ENCODE peak calls at places on chromosome X, in nine cellular contexts. Q is cardiac muscle cell; J is osteocyte; E is naive thymus-derived CD8-positive, alpha-beta T cell; G is cerebellum; V is globus pallidus; A is AG09319; D is Right ventricle myocardium superior; S is Right ventricle myocardium inferior. T is an unnamed sample.

GRCh38 chrX:129739591-129739990 is 812 bp downstream of the XPNPEP2 start:
- DNase-seq in Q (peak; percentile 32), J (no peak), E (no peak), G (no peak), V (no peak), A (no peak), D (no peak), S (no peak), T (no peak)

GRCh38 chrX:66200050-66200664 is 36.1 kb downstream of the HEPH start:
- DNase-seq in Q (no peak), J (no peak), E (no peak), G (no peak), V (no peak), A (no peak), D (no peak), S (no peak), T (no peak)

GRCh38 chrX:74505437-74505836 is 84.1 kb downstream of the SLC16A2 start:
- DNase-seq in Q (no peak), J (no peak), E (no peak), G (no peak), V (no peak), A (no peak), D (no peak), S (no peak), T (no peak)

GRCh38 chrX:44474410-44474809 is 68.2 kb downstream of the FUNDC1 start:
- DNase-seq in Q (peak; percentile 27), J (no peak), E (no peak), G (no peak), V (no peak), A (no peak), D (no peak), S (no peak), T (peak; percentile 24)

GRCh38 chrX:105837227-105837626 is 14.9 kb downstream of the NRK start:
- DNase-seq in Q (peak; percentile 91), J (peak; percentile 87), E (no peak), G (no peak), V (peak; percentile 8), A (no peak), D (peak; percentile 55), S (peak; percentile 25), T (no peak)

GRCh38 chrX:154600962-154601374 is 16.0 kb downstream of the CTAG1A start:
- DNase-seq in Q (peak; percentile 27), J (peak; percentile 67), E (no peak), G (no peak), V (no peak), A (no peak), D (no peak), S (no peak), T (peak; percentile 22)

GRCh38 chrX:135295238-135295943 is 13.9 kb upstream of the ETDC start:
- DNase-seq in Q (peak; percentile 55), J (no peak), E (peak; percentile 56), G (peak; percentile 29), V (peak; percentile 43), A (no peak), D (peak; percentile 57), S (peak; percentile 71), T (no peak)

GRCh38 chrX:134013092-134013497 is 27.7 kb upstream of the GPC3 start:
- DNase-seq in Q (peak; percentile 70), J (no peak), E (no peak), G (no peak), V (no peak), A (peak; percentile 14), D (no peak), S (no peak), T (peak; percentile 2)

GRCh38 chrX:118226060-118226428 is 109.4 kb upstream of the KLHL13 start:
- DNase-seq in Q (peak; percentile 16), J (no peak), E (no peak), G (peak; percentile 5), V (no peak), A (no peak), D (no peak), S (no peak), T (peak; percentile 12)

GRCh38 chrX:1424452-1424851 is 28.3 kb downstream of the ASMTL start:
- DNase-seq in Q (no peak), J (no peak), E (no peak), G (no peak), V (no peak), A (no peak), D (no peak), S (no peak), T (no peak)

GRCh38 chrX:37812110-37812509 is 32.3 kb downstream of the CYBB start:
- DNase-seq in Q (no peak), J (no peak), E (no peak), G (no peak), V (no peak), A (no peak), D (no peak), S (no peak), T (no peak)

GRCh38 chrX:153305941-153306464 is 15.6 kb downstream of the PNMA6F start:
- DNase-seq in Q (no peak), J (peak; percentile 36), E (no peak), G (no peak), V (no peak), A (no peak), D (no peak), S (no peak), T (no peak)

GRCh38 chrX:97685753-97686152 is 802.0 kb downstream of the RPA4 start:
- DNase-seq in Q (peak; percentile 59), J (no peak), E (no peak), G (no peak), V (no peak), A (no peak), D (no peak), S (no peak), T (peak; percentile 23)

GRCh38 chrX:119698835-119699234 is 5.9 kb upstream of the SEPTIN6 start:
- DNase-seq in Q (peak; percentile 79), J (no peak), E (no peak), G (peak; percentile 46), V (peak; percentile 20), A (peak; percentile 30), D (no peak), S (no peak), T (peak; percentile 73)

GRCh38 chrX:34656842-34657780 is at the start of gene TMEM47:
- DNase-seq in Q (peak; percentile 81), J (peak; percentile 90), E (no peak), G (peak; percentile 7), V (peak; percentile 65), A (peak; percentile 55), D (peak; percentile 82), S (peak; percentile 74), T (peak; percentile 92)

GRCh38 chrX:154409222-154409871 is at the start of gene DNASE1L1:
- DNase-seq in Q (peak; percentile 92), J (peak; percentile 93), E (no peak), G (no peak), V (no peak), A (peak; percentile 61), D (peak; percentile 88), S (peak; percentile 93), T (peak; percentile 82)

GRCh38 chrX:68480969-68481368 is 17.9 kb upstream of the YIPF6 start:
- DNase-seq in Q (no peak), J (no peak), E (no peak), G (no peak), V (no peak), A (no peak), D (no peak), S (no peak), T (no peak)

GRCh38 chrX:32530802-32531403 is 680.4 kb downstream of the DMD start:
- DNase-seq in Q (peak; percentile 56), J (no peak), E (no peak), G (peak; percentile 0), V (peak; percentile 63), A (peak; percentile 5), D (no peak), S (no peak), T (peak; percentile 16)

GRCh38 chrX:117996918-117997480 is 119.6 kb downstream of the KLHL13 start:
- DNase-seq in Q (no peak), J (no peak), E (no peak), G (no peak), V (no peak), A (no peak), D (no peak), S (no peak), T (no peak)

GRCh38 chrX:10795721-10796120 is 175.3 kb upstream of the MID1 start:
- DNase-seq in Q (no peak), J (no peak), E (no peak), G (no peak), V (no peak), A (no peak), D (no peak), S (no peak), T (no peak)

GRCh38 chrX:87409113-87409841 is 108.3 kb upstream of the KLHL4 start:
- DNase-seq in Q (peak; percentile 96), J (peak; percentile 90), E (no peak), G (no peak), V (no peak), A (no peak), D (peak; percentile 47), S (peak; percentile 34), T (no peak)

GRCh38 chrX:98065151-98065550 is 1181.4 kb downstream of the RPA4 start:
- DNase-seq in Q (no peak), J (no peak), E (no peak), G (no peak), V (no peak), A (no peak), D (no peak), S (no peak), T (no peak)

GRCh38 chrX:123835661-123836371 is 24.0 kb upstream of the XIAP start:
- DNase-seq in Q (peak; percentile 50), J (no peak), E (no peak), G (no peak), V (no peak), A (no peak), D (no peak), S (no peak), T (peak; percentile 61)

GRCh38 chrX:16671005-16671404 is 21.0 kb downstream of the S100G start:
- DNase-seq in Q (peak; percentile 74), J (peak; percentile 1), E (peak; percentile 18), G (peak; percentile 38), V (peak; percentile 64), A (peak; percentile 36), D (no peak), S (no peak), T (peak; percentile 69)

GRCh38 chrX:112820364-112821308 is 20.0 kb downstream of the AMOT start:
- DNase-seq in Q (no peak), J (no peak), E (no peak), G (no peak), V (no peak), A (no peak), D (no peak), S (no peak), T (no peak)